ENCODE peak calls at places on chromosomes 6 and 20, in nine cellular contexts. C, E, U, Y, K, P, L, I and S are unnamed samples.

GRCh38 chr6:73514746-73515110 is 6.1 kb downstream of the EEF1A1 start:
- DNase-seq in L (no peak), P (no peak), C (no peak), K (no peak), Y (no peak), E (no peak), U (peak; percentile 50), I (no peak), S (no peak)

GRCh38 chr20:44174996-44175766 is 11.8 kb downstream of the JPH2 start:
- DNase-seq in C (no peak), I (no peak), P (no peak), L (no peak), Y (no peak), K (no peak), E (peak; percentile 79), U (no peak), S (no peak)

GRCh38 chr6:80151641-80152040 is 45.2 kb downstream of the BCKDHB start:
- DNase-seq in L (no peak), I (no peak), P (no peak), U (no peak), E (no peak), C (no peak), K (no peak), Y (no peak), S (no peak)

GRCh38 chr20:25397827-25398226 is 7.2 kb upstream of the ABHD12 start:
- DNase-seq in K (no peak), E (no peak), L (no peak), C (no peak), P (no peak), Y (no peak), U (no peak), I (no peak), S (no peak)

GRCh38 chr6:80280258-80281010 is 174.0 kb downstream of the BCKDHB start:
- DNase-seq in K (no peak), Y (no peak), U (no peak), E (no peak), L (no peak), I (no peak), C (no peak), P (no peak), S (peak; percentile 2)

GRCh38 chr20:57693670-57694329 is 16.0 kb downstream of the PMEPA1 start:
- DNase-seq in Y (no peak), P (no peak), L (no peak), E (no peak), C (no peak), K (no peak), U (no peak), I (no peak), S (no peak)

GRCh38 chr20:53804920-53805894 is 211.6 kb upstream of the ZNF217 start:
- DNase-seq in I (no peak), C (no peak), U (no peak), P (no peak), K (no peak), L (no peak), E (no peak), Y (no peak), S (no peak)

GRCh38 chr6:11006060-11006459 is 38.0 kb downstream of the ELOVL2 start:
- DNase-seq in C (no peak), P (no peak), I (no peak), E (no peak), L (no peak), K (no peak), Y (no peak), U (no peak), S (no peak)

GRCh38 chr6:112149719-112150263 is 62.4 kb downstream of the FAM229B start:
- DNase-seq in U (no peak), K (no peak), Y (no peak), I (no peak), C (no peak), P (no peak), E (no peak), L (no peak), S (peak; percentile 29)

GRCh38 chr6:165552248-165552736 is 110.7 kb downstream of the PDE10A start:
- DNase-seq in L (peak; percentile 28), Y (no peak), P (no peak), E (no peak), U (no peak), K (no peak), C (no peak), I (no peak), S (no peak)

GRCh38 chr20:3869839-3870634 is 19.1 kb upstream of the PANK2 start:
- DNase-seq in U (no peak), K (no peak), E (no peak), P (no peak), L (no peak), C (no peak), Y (no peak), I (no peak), S (no peak)

GRCh38 chr6:29705389-29706231 is 17.6 kb upstream of the HLA-F start:
- DNase-seq in Y (peak; percentile 2), P (no peak), K (peak; percentile 17), C (no peak), U (no peak), I (no peak), L (no peak), E (no peak), S (peak; percentile 56)

GRCh38 chr6:31128093-31128676 is 7.9 kb upstream of the CDSN start:
- DNase-seq in C (peak; percentile 86), K (peak; percentile 4), E (peak; percentile 47), Y (peak; percentile 11), L (peak; percentile 75), P (peak; percentile 40), U (peak; percentile 82), I (no peak), S (peak; percentile 29)